ENCODE peak calls at places on chromosomes 11 and 22, in six cellular contexts. V, E, H, Q, I and W are unnamed samples.

GRCh38 chr11:123454060-123454651 is 24.1 kb downstream of the GRAMD1B start:
- DNase-seq in H (no peak), Q (peak; percentile 97), E (peak; percentile 61), V (no peak), I (no peak), W (no peak)

GRCh38 chr11:2401436-2401984 is 960 bp downstream of the TSSC4 start:
- DNase-seq in H (peak; percentile 38), Q (no peak), E (no peak), V (no peak), I (no peak), W (peak; percentile 25)

GRCh38 chr11:100830978-100831732 is 144.1 kb downstream of the ARHGAP42 start:
- DNase-seq in E (peak; percentile 81), V (no peak), Q (peak; percentile 23), I (no peak), H (no peak), W (no peak)

GRCh38 chr11:134464196-134464595 is 52.2 kb upstream of the B3GAT1 start:
- DNase-seq in Q (no peak), I (no peak), E (no peak), V (no peak), H (no peak), W (no peak)

GRCh38 chr11:106961518-106961917 is 56.8 kb downstream of the GUCY1A2 start:
- DNase-seq in E (peak; percentile 72), V (no peak), Q (peak; percentile 53), H (no peak), I (no peak), W (no peak)

GRCh38 chr11:12409621-12410005 is 32.2 kb downstream of the PARVA start:
- DNase-seq in V (no peak), I (no peak), H (no peak), Q (no peak), E (peak; percentile 20), W (no peak)

GRCh38 chr11:65316979-65317786 is 2.5 kb downstream of the CDC42EP2 start:
- DNase-seq in I (no peak), E (peak; percentile 84), V (no peak), H (peak; percentile 48), Q (peak; percentile 67), W (peak; percentile 77)

GRCh38 chr22:44685384-44686056 is 16.5 kb upstream of the PRR5 start:
- DNase-seq in E (peak; percentile 51), I (peak; percentile 71), Q (peak; percentile 53), H (peak; percentile 79), V (no peak), W (no peak)

GRCh38 chr11:126917531-126918204 is 82.9 kb downstream of the KIRREL3 start:
- DNase-seq in I (peak; percentile 65), H (peak; percentile 8), Q (peak; percentile 89), E (peak; percentile 99), V (no peak), W (no peak)

GRCh38 chr11:115222863-115223530 is 281.2 kb downstream of the CADM1 start:
- DNase-seq in Q (no peak), V (no peak), H (no peak), E (no peak), I (peak; percentile 33), W (no peak)

GRCh38 chr11:82722236-82722635 is 11.4 kb downstream of the FAM181B start:
- DNase-seq in E (no peak), I (no peak), V (no peak), H (no peak), Q (no peak), W (no peak)

GRCh38 chr22:17969732-17970131 is 54.6 kb downstream of the MICAL3 start:
- DNase-seq in I (no peak), Q (peak; percentile 89), H (no peak), V (no peak), E (peak; percentile 99), W (no peak)

GRCh38 chr11:119505861-119506260 is 82.9 kb upstream of the THY1 start:
- DNase-seq in I (no peak), H (no peak), V (no peak), E (peak; percentile 13), Q (no peak), W (no peak)

GRCh38 chr11:398826-399225 is 4.8 kb downstream of the PKP3 start:
- DNase-seq in H (no peak), E (no peak), Q (peak; percentile 56), I (no peak), V (no peak), W (no peak)

GRCh38 chr22:29459773-29460172 is 20.2 kb upstream of the NEFH start:
- DNase-seq in H (no peak), I (no peak), E (no peak), Q (no peak), V (no peak), W (no peak)

GRCh38 chr22:35971418-35972119 is 57.1 kb downstream of the RBFOX2 start:
- DNase-seq in H (no peak), V (no peak), Q (no peak), I (no peak), E (peak; percentile 93), W (peak; percentile 58)

GRCh38 chr11:57310630-57311086 is 14.1 kb downstream of the TNKS1BP1 start:
- DNase-seq in H (no peak), E (peak; percentile 27), I (no peak), V (no peak), Q (no peak), W (peak; percentile 78)

GRCh38 chr11:134667505-134667904 is 255.5 kb upstream of the B3GAT1 start:
- DNase-seq in Q (no peak), E (no peak), I (no peak), V (no peak), H (no peak), W (no peak)

GRCh38 chr22:25742918-25743708 is 1.1 kb downstream of the MYO18B start:
- DNase-seq in E (no peak), Q (no peak), I (no peak), V (no peak), H (peak; percentile 43), W (no peak)

GRCh38 chr11:57336111-57336666 is 497 bp upstream of the SSRP1 start:
- DNase-seq in H (no peak), V (no peak), Q (no peak), E (no peak), I (no peak), W (no peak)

GRCh38 chr22:19607198-19608113 is 83.2 kb upstream of the CLDN5 start:
- DNase-seq in E (peak; percentile 8), I (no peak), V (no peak), Q (no peak), H (no peak), W (no peak)

GRCh38 chr11:33747969-33748368 is 11.7 kb upstream of the CD59 start:
- DNase-seq in V (no peak), I (no peak), E (peak; percentile 79), Q (no peak), H (no peak), W (no peak)

GRCh38 chr11:47215366-47215925 is 672 bp downstream of the DDB2 start:
- DNase-seq in H (no peak), I (peak; percentile 32), E (no peak), Q (no peak), V (no peak), W (peak; percentile 48)
- TF ChIP-seq POLR2A in H (no peak), I (no peak), E (no peak), Q (no peak), V (no peak), W (no peak)

GRCh38 chr22:48741540-48741939 is 1086.1 kb downstream of the BRD1 start:
- DNase-seq in E (no peak), I (no peak), H (no peak), Q (no peak), V (no peak), W (no peak)

GRCh38 chr22:48742191-48742555 is 1085.5 kb downstream of the BRD1 start:
- DNase-seq in E (no peak), Q (no peak), I (no peak), H (no peak), V (no peak), W (no peak)

GRCh38 chr22:48740086-48740730 is 1087.5 kb downstream of the BRD1 start:
- DNase-seq in I (no peak), Q (no peak), E (no peak), V (no peak), H (no peak), W (no peak)

GRCh38 chr22:48739348-48740085 is 1088.2 kb downstream of the BRD1 start:
- DNase-seq in H (no peak), E (no peak), V (no peak), I (no peak), Q (no peak), W (no peak)

GRCh38 chr22:48740731-48741405 is 1086.8 kb downstream of the BRD1 start:
- DNase-seq in H (no peak), V (no peak), I (no peak), Q (no peak), E (no peak), W (no peak)
- TF ChIP-seq USF2 in H (no peak), V (no peak), I (no peak), Q (no peak), E (no peak), W (no peak)

GRCh38 chr11:122100222-122101080 is 15.6 kb downstream of the BLID start:
- DNase-seq in V (no peak), Q (no peak), H (no peak), I (no peak), E (peak; percentile 68), W (no peak)
- TF ChIP-seq POLR2A in V (no peak), Q (no peak), H (no peak), I (no peak), E (peak; percentile 70), W (no peak)

DNA sequence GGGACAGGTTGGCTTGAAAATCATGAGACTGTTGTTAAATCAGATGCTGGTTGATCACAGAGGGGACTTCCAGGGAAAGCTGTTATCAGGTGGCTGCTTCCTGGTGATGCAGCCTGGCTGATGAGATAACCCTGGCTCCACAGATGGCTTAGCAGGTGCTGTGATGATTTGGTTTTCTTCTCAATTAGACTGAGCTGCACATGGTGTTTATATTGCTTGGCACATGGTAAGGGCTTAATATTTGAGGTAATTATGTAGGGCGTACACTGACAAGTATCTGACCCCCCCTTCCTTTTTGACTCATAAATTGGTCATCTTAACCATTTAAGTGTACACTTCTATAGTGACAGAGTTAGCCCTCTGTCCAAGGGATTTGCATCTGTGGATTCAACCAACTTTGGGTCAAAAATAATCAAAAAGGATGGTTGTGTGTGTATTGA is 7.0 kb downstream of the RPS3 start:
- DNase-seq in H (peak; percentile 78), I (no peak), Q (no peak), E (peak; percentile 87), V (no peak), W (no peak)
- TF ChIP-seq USF2 in H (no peak), I (no peak), Q (no peak), E (no peak), V (no peak), W (no peak)

GRCh38 chr11:67301313-67301921 is 1.9 kb upstream of the SSH3 start:
- DNase-seq in H (no peak), Q (no peak), V (no peak), E (no peak), I (no peak), W (no peak)
- TF ChIP-seq POLR2A in H (no peak), Q (no peak), V (no peak), E (no peak), I (no peak), W (no peak)